ENCODE peak calls at places on chromosome 21, in four cellular contexts. W is smooth muscle cell of the brain vasculature; D is activated CD4-positive, alpha-beta T cell treated with anti-CD3 and anti-CD28 coated beads, Interleukin-2, amount 50 U/mL, for 24 hours; M is effector CD4-positive, alpha-beta T cell. R is an unnamed sample.

GRCh38 chr21:37546949-37547614 is 180.5 kb downstream of the DYRK1A start:
- DNase-seq in W (no peak), D (no peak), M (no peak), R (no peak)

GRCh38 chr21:44528634-44528995 is 11.4 kb downstream of the KRTAP10-1 start:
- DNase-seq in W (no peak), D (no peak), M (no peak), R (no peak)

GRCh38 chr21:45865106-45865835 is 116.3 kb upstream of the COL6A1 start:
- DNase-seq in W (no peak), D (no peak), M (no peak), R (peak)

GRCh38 chr21:26185021-26185420 is 14.5 kb upstream of the APP start:
- DNase-seq in W (no peak), D (no peak), M (no peak), R (no peak)

GRCh38 chr21:30340714-30341573 is 3.5 kb upstream of the KRTAP27-1 start:
- DNase-seq in W (peak), D (peak), M (peak), R (no peak)

GRCh38 chr21:44401386-44402160 is 48.2 kb downstream of the TRPM2 start:
- DNase-seq in W (no peak), D (no peak), M (no peak), R (no peak)

GRCh38 chr21:45365608-45366241 is 39.2 kb upstream of the COL18A1 start:
- DNase-seq in W (no peak), D (no peak), M (no peak), R (no peak)

GRCh38 chr21:44517175-44517899 is 22.7 kb downstream of the KRTAP10-1 start:
- DNase-seq in W (no peak), D (no peak), M (no peak), R (no peak)

GRCh38 chr21:36185498-36185897 is 28.9 kb downstream of the DOP1B start:
- DNase-seq in W (no peak), D (no peak), M (no peak), R (no peak)

GRCh38 chr21:34715518-34715917 is 46.7 kb downstream of the CLIC6 start:
- DNase-seq in W (no peak), D (no peak), M (no peak), R (no peak)

GRCh38 chr21:38386967-38387366 is 111.3 kb downstream of the ERG start:
- DNase-seq in W (no peak), D (no peak), M (no peak), R (no peak)